ENCODE peak calls at places on chromosomes 3 and 15, in four cellular contexts. N is HTR-8/SVneo, T is ovary, P is HL-60. A is an unnamed sample.

GRCh38 chr3:185815391-185816282 is 9.2 kb downstream of the IGF2BP2 start:
- DNase-seq in N (no peak), T (no peak), P (no peak), A (no peak)

GRCh38 chr3:143092191-143092590 is 27.4 kb upstream of the CHST2 start:
- DNase-seq in N (no peak), T (no peak), P (no peak), A (no peak)

GRCh38 chr15:82768414-82769081 is 37.3 kb downstream of the FSD2 start:
- DNase-seq in N (peak; percentile 39), T (no peak), P (no peak), A (no peak)

GRCh38 chr15:64894395-64895056 is 17.2 kb upstream of the ANKDD1A start:
- DNase-seq in N (no peak), T (no peak), P (peak; percentile 56), A (no peak)

GRCh38 chr15:45431502-45431901 is 53.2 kb upstream of the GATM start:
- DNase-seq in N (no peak), T (no peak), P (no peak), A (no peak)

GRCh38 chr3:113070226-113071220 is 79.7 kb downstream of the GTPBP8 start:
- DNase-seq in N (no peak), T (no peak), P (no peak), A (no peak)

GRCh38 chr3:14548321-14548729 is 8.2 kb upstream of the GRIP2 start:
- DNase-seq in N (peak; percentile 76), T (peak; percentile 81), P (no peak), A (no peak)

GRCh38 chr3:119579366-119580147 is at the start of gene ADPRH:
- DNase-seq in N (peak; percentile 61), T (peak; percentile 88), P (no peak), A (no peak)

GRCh38 chr15:57415559-57415958 is 39.3 kb downstream of the CGNL1 start:
- DNase-seq in N (no peak), T (no peak), P (no peak), A (no peak)

GRCh38 chr3:51686512-51687215 is 15.6 kb downstream of the TEX264 start:
- DNase-seq in N (no peak), T (no peak), P (peak; percentile 66), A (no peak)

GRCh38 chr3:115800489-115801080 is 177.3 kb downstream of the GAP43 start:
- DNase-seq in N (peak; percentile 71), T (no peak), P (no peak), A (no peak)

GRCh38 chr3:194322701-194323174 is 28.4 kb downstream of the CPN2 start:
- DNase-seq in N (peak; percentile 81), T (no peak), P (no peak), A (no peak)

GRCh38 chr3:10928961-10929471 is 63.5 kb upstream of the SLC6A1 start:
- DNase-seq in N (no peak), T (no peak), P (no peak), A (no peak)

GRCh38 chr3:95407709-95408463 is 1345.0 kb downstream of the NSUN3 start:
- DNase-seq in N (no peak), T (no peak), P (no peak), A (no peak)

GRCh38 chr3:29026959-29027358 is 253.9 kb upstream of the RBMS3 start:
- DNase-seq in N (no peak), T (no peak), P (no peak), A (no peak)

GRCh38 chr3:142997330-142997729 is 4.0 kb upstream of the U2SURP start:
- DNase-seq in N (no peak), T (no peak), P (no peak), A (no peak)

GRCh38 chr3:196501316-196502064 is 2.1 kb downstream of the RNF168 start:
- DNase-seq in N (no peak), T (no peak), P (no peak), A (no peak)

GRCh38 chr3:138184994-138185393 is 2.1 kb upstream of the ARMC8 start:
- DNase-seq in N (peak; percentile 23), T (no peak), P (no peak), A (no peak)

GRCh38 chr3:42192334-42193200 is 73.4 kb downstream of the CCK start:
- DNase-seq in N (no peak), T (no peak), P (peak; percentile 46), A (no peak)

GRCh38 chr3:31358473-31359075 is 174.2 kb upstream of the STT3B start:
- DNase-seq in N (no peak), T (no peak), P (no peak), A (no peak)

GRCh38 chr3:31610700-31611275 is 78.1 kb downstream of the STT3B start:
- DNase-seq in N (peak; percentile 22), T (no peak), P (peak; percentile 16), A (no peak)

GRCh38 chr3:31926543-31926942 is 54.5 kb downstream of the OSBPL10 start:
- DNase-seq in N (no peak), T (no peak), P (no peak), A (no peak)

GRCh38 chr3:49411550-49411967 is 217 bp downstream of the RHOA start:
- DNase-seq in N (no peak), T (peak; percentile 80), P (peak; percentile 53), A (no peak)

GRCh38 chr15:64503197-64503596 is 42.8 kb downstream of the ZNF609 start:
- DNase-seq in N (peak; percentile 13), T (no peak), P (no peak), A (no peak)

GRCh38 chr15:55791576-55792400 is 48.8 kb upstream of the PRTG start:
- DNase-seq in N (no peak), T (no peak), P (no peak), A (no peak)

GRCh38 chr3:34175636-34176186 is 377.3 kb downstream of the PDCD6IP start:
- DNase-seq in N (no peak), T (no peak), P (no peak), A (no peak)

GRCh38 chr3:195101927-195102608 is 168.9 kb downstream of the XXYLT1 start:
- DNase-seq in N (no peak), T (no peak), P (peak; percentile 31), A (no peak)

GRCh38 chr3:28743843-28744242 is 395.2 kb upstream of the AZI2 start:
- DNase-seq in N (no peak), T (no peak), P (no peak), A (no peak)

GRCh38 chr3:55330756-55331155 is 156.3 kb downstream of the WNT5A start:
- DNase-seq in N (no peak), T (no peak), P (no peak), A (no peak)

GRCh38 chr15:85282504-85283115 is 97.8 kb upstream of the AKAP13 start:
- DNase-seq in N (peak; percentile 10), T (no peak), P (no peak), A (no peak)

GRCh38 chr3:77467702-77468407 is 428.0 kb downstream of the ROBO2 start:
- DNase-seq in N (no peak), T (no peak), P (no peak), A (no peak)

GRCh38 chr3:32780735-32781210 is 37.0 kb upstream of the TRIM71 start:
- DNase-seq in N (peak; percentile 62), T (peak; percentile 53), P (no peak), A (no peak)

GRCh38 chr15:84714816-84715215 is 1.1 kb downstream of the SEC11A start:
- DNase-seq in N (no peak), T (no peak), P (peak; percentile 65), A (no peak)

GRCh38 chr15:80277147-80277546 is 25.1 kb upstream of the CTXND1 start:
- DNase-seq in N (no peak), T (no peak), P (no peak), A (no peak)

GRCh38 chr3:69094467-69095205 is 9.9 kb downstream of the ARL6IP5 start:
- DNase-seq in N (no peak), T (no peak), P (no peak), A (peak; percentile 41)

GRCh38 chr15:90588427-90588826 is 58.7 kb downstream of the CRTC3 start:
- DNase-seq in N (no peak), T (no peak), P (no peak), A (no peak)

GRCh38 chr15:77840962-77841361 is 208.2 kb upstream of the LINGO1 start:
- DNase-seq in N (peak; percentile 57), T (no peak), P (no peak), A (no peak)

A was measured in SIG-M5.